ENCODE peak calls at places on chromosomes 13 and 19, in five cellular contexts. One of them, this sample, is unnamed.

GRCh38 chr13:104854698-104855097 is 1680.8 kb downstream of the EFNB2 start:
- DNase-seq in activated T-helper 1 cell treated with anti-CD3 and anti-CD28 coated beads, Interleukin-12 subunit alpha, Interleukin-12 subunit beta, Interleukin-2, Interleukin-4 antibody, amounts not matched to agents 30 ng/mL and 10 ng/mL and 1 ng/mL, durations not matched to agents 14 hours and 24 hours and 36 hours: no peak
- DNase-seq in HuH-7: no peak
- DNase-seq in stimulated activated naive CD8-positive, alpha-beta T cell treated with anti-CD3 and anti-CD28 coated beads, Interleukin-15, Interleukin-2, amounts not matched to agents 100 U/mL and 50 U/mL, for 24 hours: no peak
- DNase-seq in lung microvascular endothelial cell: no peak
- DNase-seq in this sample: no peak

GRCh38 chr13:27088619-27089018 is 83.0 kb downstream of the USP12 start:
- DNase-seq in activated T-helper 1 cell treated with anti-CD3 and anti-CD28 coated beads, Interleukin-12 subunit alpha, Interleukin-12 subunit beta, Interleukin-2, Interleukin-4 antibody, amounts not matched to agents 30 ng/mL and 10 ng/mL and 1 ng/mL, durations not matched to agents 14 hours and 24 hours and 36 hours: no peak
- DNase-seq in HuH-7: no peak
- DNase-seq in stimulated activated naive CD8-positive, alpha-beta T cell treated with anti-CD3 and anti-CD28 coated beads, Interleukin-15, Interleukin-2, amounts not matched to agents 100 U/mL and 50 U/mL, for 24 hours: no peak
- DNase-seq in lung microvascular endothelial cell: no peak
- DNase-seq in this sample: no peak

GRCh38 chr19:42323852-42324654 is 1.4 kb upstream of the MEGF8 start:
- DNase-seq in activated T-helper 1 cell treated with anti-CD3 and anti-CD28 coated beads, Interleukin-12 subunit alpha, Interleukin-12 subunit beta, Interleukin-2, Interleukin-4 antibody, amounts not matched to agents 30 ng/mL and 10 ng/mL and 1 ng/mL, durations not matched to agents 14 hours and 24 hours and 36 hours: no peak
- DNase-seq in HuH-7: no peak
- DNase-seq in stimulated activated naive CD8-positive, alpha-beta T cell treated with anti-CD3 and anti-CD28 coated beads, Interleukin-15, Interleukin-2, amounts not matched to agents 100 U/mL and 50 U/mL, for 24 hours: peak
- DNase-seq in lung microvascular endothelial cell: no peak
- DNase-seq in this sample: no peak

GRCh38 chr19:33194527-33194883 is 375 bp downstream of the LRP3 start:
- DNase-seq in activated T-helper 1 cell treated with anti-CD3 and anti-CD28 coated beads, Interleukin-12 subunit alpha, Interleukin-12 subunit beta, Interleukin-2, Interleukin-4 antibody, amounts not matched to agents 30 ng/mL and 10 ng/mL and 1 ng/mL, durations not matched to agents 14 hours and 24 hours and 36 hours: no peak
- DNase-seq in HuH-7: no peak
- DNase-seq in stimulated activated naive CD8-positive, alpha-beta T cell treated with anti-CD3 and anti-CD28 coated beads, Interleukin-15, Interleukin-2, amounts not matched to agents 100 U/mL and 50 U/mL, for 24 hours: no peak
- DNase-seq in lung microvascular endothelial cell: peak
- DNase-seq in this sample: no peak

GRCh38 chr19:8158411-8159074 is 9.2 kb upstream of the FBN3 start:
- DNase-seq in activated T-helper 1 cell treated with anti-CD3 and anti-CD28 coated beads, Interleukin-12 subunit alpha, Interleukin-12 subunit beta, Interleukin-2, Interleukin-4 antibody, amounts not matched to agents 30 ng/mL and 10 ng/mL and 1 ng/mL, durations not matched to agents 14 hours and 24 hours and 36 hours: peak
- DNase-seq in HuH-7: no peak
- DNase-seq in stimulated activated naive CD8-positive, alpha-beta T cell treated with anti-CD3 and anti-CD28 coated beads, Interleukin-15, Interleukin-2, amounts not matched to agents 100 U/mL and 50 U/mL, for 24 hours: peak
- DNase-seq in lung microvascular endothelial cell: peak
- DNase-seq in this sample: peak

GRCh38 chr19:38977445-38978314 is 2.1 kb upstream of the FBXO17 start:
- DNase-seq in activated T-helper 1 cell treated with anti-CD3 and anti-CD28 coated beads, Interleukin-12 subunit alpha, Interleukin-12 subunit beta, Interleukin-2, Interleukin-4 antibody, amounts not matched to agents 30 ng/mL and 10 ng/mL and 1 ng/mL, durations not matched to agents 14 hours and 24 hours and 36 hours: peak
- DNase-seq in HuH-7: no peak
- DNase-seq in stimulated activated naive CD8-positive, alpha-beta T cell treated with anti-CD3 and anti-CD28 coated beads, Interleukin-15, Interleukin-2, amounts not matched to agents 100 U/mL and 50 U/mL, for 24 hours: peak
- DNase-seq in lung microvascular endothelial cell: no peak
- DNase-seq in this sample: peak

GRCh38 chr19:13382633-13382938 is 123.7 kb downstream of the CACNA1A start:
- DNase-seq in activated T-helper 1 cell treated with anti-CD3 and anti-CD28 coated beads, Interleukin-12 subunit alpha, Interleukin-12 subunit beta, Interleukin-2, Interleukin-4 antibody, amounts not matched to agents 30 ng/mL and 10 ng/mL and 1 ng/mL, durations not matched to agents 14 hours and 24 hours and 36 hours: no peak
- DNase-seq in HuH-7: no peak
- DNase-seq in stimulated activated naive CD8-positive, alpha-beta T cell treated with anti-CD3 and anti-CD28 coated beads, Interleukin-15, Interleukin-2, amounts not matched to agents 100 U/mL and 50 U/mL, for 24 hours: no peak
- DNase-seq in lung microvascular endothelial cell: no peak
- DNase-seq in this sample: no peak

GRCh38 chr13:26698392-26699196 is 62.0 kb downstream of the GPR12 start:
- DNase-seq in activated T-helper 1 cell treated with anti-CD3 and anti-CD28 coated beads, Interleukin-12 subunit alpha, Interleukin-12 subunit beta, Interleukin-2, Interleukin-4 antibody, amounts not matched to agents 30 ng/mL and 10 ng/mL and 1 ng/mL, durations not matched to agents 14 hours and 24 hours and 36 hours: peak
- DNase-seq in HuH-7: peak
- DNase-seq in stimulated activated naive CD8-positive, alpha-beta T cell treated with anti-CD3 and anti-CD28 coated beads, Interleukin-15, Interleukin-2, amounts not matched to agents 100 U/mL and 50 U/mL, for 24 hours: peak
- DNase-seq in lung microvascular endothelial cell: peak
- DNase-seq in this sample: peak

GRCh38 chr13:44660050-44660449 is 83.9 kb upstream of the TSC22D1 start:
- DNase-seq in activated T-helper 1 cell treated with anti-CD3 and anti-CD28 coated beads, Interleukin-12 subunit alpha, Interleukin-12 subunit beta, Interleukin-2, Interleukin-4 antibody, amounts not matched to agents 30 ng/mL and 10 ng/mL and 1 ng/mL, durations not matched to agents 14 hours and 24 hours and 36 hours: no peak
- DNase-seq in HuH-7: no peak
- DNase-seq in stimulated activated naive CD8-positive, alpha-beta T cell treated with anti-CD3 and anti-CD28 coated beads, Interleukin-15, Interleukin-2, amounts not matched to agents 100 U/mL and 50 U/mL, for 24 hours: no peak
- DNase-seq in lung microvascular endothelial cell: no peak
- DNase-seq in this sample: no peak

GRCh38 chr13:84096221-84096620 is 213.9 kb upstream of the SLITRK1 start:
- DNase-seq in activated T-helper 1 cell treated with anti-CD3 and anti-CD28 coated beads, Interleukin-12 subunit alpha, Interleukin-12 subunit beta, Interleukin-2, Interleukin-4 antibody, amounts not matched to agents 30 ng/mL and 10 ng/mL and 1 ng/mL, durations not matched to agents 14 hours and 24 hours and 36 hours: no peak
- DNase-seq in HuH-7: no peak
- DNase-seq in stimulated activated naive CD8-positive, alpha-beta T cell treated with anti-CD3 and anti-CD28 coated beads, Interleukin-15, Interleukin-2, amounts not matched to agents 100 U/mL and 50 U/mL, for 24 hours: no peak
- DNase-seq in lung microvascular endothelial cell: no peak
- DNase-seq in this sample: no peak

GRCh38 chr13:105019073-105019472 is 1516.4 kb downstream of the EFNB2 start:
- DNase-seq in activated T-helper 1 cell treated with anti-CD3 and anti-CD28 coated beads, Interleukin-12 subunit alpha, Interleukin-12 subunit beta, Interleukin-2, Interleukin-4 antibody, amounts not matched to agents 30 ng/mL and 10 ng/mL and 1 ng/mL, durations not matched to agents 14 hours and 24 hours and 36 hours: no peak
- DNase-seq in HuH-7: no peak
- DNase-seq in stimulated activated naive CD8-positive, alpha-beta T cell treated with anti-CD3 and anti-CD28 coated beads, Interleukin-15, Interleukin-2, amounts not matched to agents 100 U/mL and 50 U/mL, for 24 hours: no peak
- DNase-seq in lung microvascular endothelial cell: no peak
- DNase-seq in this sample: no peak

GRCh38 chr13:54980651-54981050 is 1952.0 kb downstream of the OLFM4 start:
- DNase-seq in activated T-helper 1 cell treated with anti-CD3 and anti-CD28 coated beads, Interleukin-12 subunit alpha, Interleukin-12 subunit beta, Interleukin-2, Interleukin-4 antibody, amounts not matched to agents 30 ng/mL and 10 ng/mL and 1 ng/mL, durations not matched to agents 14 hours and 24 hours and 36 hours: no peak
- DNase-seq in HuH-7: no peak
- DNase-seq in stimulated activated naive CD8-positive, alpha-beta T cell treated with anti-CD3 and anti-CD28 coated beads, Interleukin-15, Interleukin-2, amounts not matched to agents 100 U/mL and 50 U/mL, for 24 hours: no peak
- DNase-seq in lung microvascular endothelial cell: no peak
- DNase-seq in this sample: no peak

GRCh38 chr13:94114166-94114565 is 365.3 kb downstream of the DCT start:
- DNase-seq in activated T-helper 1 cell treated with anti-CD3 and anti-CD28 coated beads, Interleukin-12 subunit alpha, Interleukin-12 subunit beta, Interleukin-2, Interleukin-4 antibody, amounts not matched to agents 30 ng/mL and 10 ng/mL and 1 ng/mL, durations not matched to agents 14 hours and 24 hours and 36 hours: no peak
- DNase-seq in HuH-7: no peak
- DNase-seq in stimulated activated naive CD8-positive, alpha-beta T cell treated with anti-CD3 and anti-CD28 coated beads, Interleukin-15, Interleukin-2, amounts not matched to agents 100 U/mL and 50 U/mL, for 24 hours: no peak
- DNase-seq in lung microvascular endothelial cell: no peak
- DNase-seq in this sample: no peak

GRCh38 chr13:113786262-113786841 is 27.3 kb downstream of the TMEM255B start:
- DNase-seq in activated T-helper 1 cell treated with anti-CD3 and anti-CD28 coated beads, Interleukin-12 subunit alpha, Interleukin-12 subunit beta, Interleukin-2, Interleukin-4 antibody, amounts not matched to agents 30 ng/mL and 10 ng/mL and 1 ng/mL, durations not matched to agents 14 hours and 24 hours and 36 hours: no peak
- DNase-seq in HuH-7: no peak
- DNase-seq in stimulated activated naive CD8-positive, alpha-beta T cell treated with anti-CD3 and anti-CD28 coated beads, Interleukin-15, Interleukin-2, amounts not matched to agents 100 U/mL and 50 U/mL, for 24 hours: no peak
- DNase-seq in lung microvascular endothelial cell: peak
- DNase-seq in this sample: no peak

GRCh38 chr13:40149611-40150283 is 494.3 kb downstream of the COG6 start:
- DNase-seq in activated T-helper 1 cell treated with anti-CD3 and anti-CD28 coated beads, Interleukin-12 subunit alpha, Interleukin-12 subunit beta, Interleukin-2, Interleukin-4 antibody, amounts not matched to agents 30 ng/mL and 10 ng/mL and 1 ng/mL, durations not matched to agents 14 hours and 24 hours and 36 hours: no peak
- DNase-seq in HuH-7: no peak
- DNase-seq in stimulated activated naive CD8-positive, alpha-beta T cell treated with anti-CD3 and anti-CD28 coated beads, Interleukin-15, Interleukin-2, amounts not matched to agents 100 U/mL and 50 U/mL, for 24 hours: no peak
- DNase-seq in lung microvascular endothelial cell: peak
- DNase-seq in this sample: no peak

GRCh38 chr13:36207672-36208071 is 6.7 kb downstream of the SOHLH2 start:
- DNase-seq in activated T-helper 1 cell treated with anti-CD3 and anti-CD28 coated beads, Interleukin-12 subunit alpha, Interleukin-12 subunit beta, Interleukin-2, Interleukin-4 antibody, amounts not matched to agents 30 ng/mL and 10 ng/mL and 1 ng/mL, durations not matched to agents 14 hours and 24 hours and 36 hours: no peak
- DNase-seq in HuH-7: no peak
- DNase-seq in stimulated activated naive CD8-positive, alpha-beta T cell treated with anti-CD3 and anti-CD28 coated beads, Interleukin-15, Interleukin-2, amounts not matched to agents 100 U/mL and 50 U/mL, for 24 hours: no peak
- DNase-seq in lung microvascular endothelial cell: no peak
- DNase-seq in this sample: no peak

GRCh38 chr19:1645299-1645698 is 7.1 kb downstream of the TCF3 start:
- DNase-seq in activated T-helper 1 cell treated with anti-CD3 and anti-CD28 coated beads, Interleukin-12 subunit alpha, Interleukin-12 subunit beta, Interleukin-2, Interleukin-4 antibody, amounts not matched to agents 30 ng/mL and 10 ng/mL and 1 ng/mL, durations not matched to agents 14 hours and 24 hours and 36 hours: no peak
- DNase-seq in HuH-7: no peak
- DNase-seq in stimulated activated naive CD8-positive, alpha-beta T cell treated with anti-CD3 and anti-CD28 coated beads, Interleukin-15, Interleukin-2, amounts not matched to agents 100 U/mL and 50 U/mL, for 24 hours: no peak
- DNase-seq in lung microvascular endothelial cell: no peak
- DNase-seq in this sample: no peak

GRCh38 chr13:107941345-107942029 is 273.8 kb downstream of the LIG4 start:
- DNase-seq in activated T-helper 1 cell treated with anti-CD3 and anti-CD28 coated beads, Interleukin-12 subunit alpha, Interleukin-12 subunit beta, Interleukin-2, Interleukin-4 antibody, amounts not matched to agents 30 ng/mL and 10 ng/mL and 1 ng/mL, durations not matched to agents 14 hours and 24 hours and 36 hours: no peak
- DNase-seq in HuH-7: no peak
- DNase-seq in stimulated activated naive CD8-positive, alpha-beta T cell treated with anti-CD3 and anti-CD28 coated beads, Interleukin-15, Interleukin-2, amounts not matched to agents 100 U/mL and 50 U/mL, for 24 hours: no peak
- DNase-seq in lung microvascular endothelial cell: no peak
- DNase-seq in this sample: no peak

This sample was measured in stimulated activated naive B cell treated with anti-CD40 and anti-IgM and Interleukin-4, amounts not matched to agents 10 μg/mL and 1 μg/mL and 100 μg/mL, for 72 hours.